ENCODE peak calls at places on chromosomes 3 and 15, in seven cellular contexts. One of them, this sample, is unnamed. For H3K4me1, the result is how much of the 10 kb centered on the place peaks cover.

GRCh38 chr3:4417449-4417848 is 49.6 kb downstream of the SUMF1 start:
- DNase-seq in body of pancreas: no peak
- DNase-seq in mammary epithelial cell: no peak
- DNase-seq in lung: no peak
- DNase-seq in breast epithelium: no peak
- DNase-seq in thyroid gland: no peak
- DNase-seq in hepatocyte: no peak
- DNase-seq in this sample: no peak

GRCh38 chr3:30691249-30691880 is 85.0 kb downstream of the TGFBR2 start:
- DNase-seq in body of pancreas: no peak
- DNase-seq in mammary epithelial cell: no peak
- DNase-seq in lung: no peak
- DNase-seq in breast epithelium: no peak
- DNase-seq in thyroid gland: peak
- DNase-seq in hepatocyte: no peak
- DNase-seq in this sample: no peak

GRCh38 chr15:48360841-48361240 is 29.6 kb downstream of the DUT start:
- DNase-seq in body of pancreas: no peak
- DNase-seq in mammary epithelial cell: peak
- DNase-seq in lung: no peak
- DNase-seq in breast epithelium: no peak
- DNase-seq in thyroid gland: no peak
- DNase-seq in hepatocyte: no peak
- DNase-seq in this sample: no peak

GRCh38 chr15:80476036-80476435 is 71.9 kb downstream of the ARNT2 start:
- DNase-seq in body of pancreas: no peak
- DNase-seq in mammary epithelial cell: no peak
- DNase-seq in lung: no peak
- DNase-seq in breast epithelium: no peak
- DNase-seq in thyroid gland: no peak
- DNase-seq in hepatocyte: no peak
- DNase-seq in this sample: no peak

GRCh38 chr3:56864886-56865527 is 63.3 kb upstream of the ARHGEF3 start:
- DNase-seq in body of pancreas: no peak
- DNase-seq in mammary epithelial cell: no peak
- DNase-seq in lung: no peak
- DNase-seq in breast epithelium: no peak
- DNase-seq in thyroid gland: no peak
- DNase-seq in hepatocyte: no peak
- DNase-seq in this sample: no peak

GRCh38 chr3:53109822-53110771 is 20.1 kb downstream of the RFT1 start:
- DNase-seq in body of pancreas: peak
- DNase-seq in mammary epithelial cell: no peak
- DNase-seq in lung: peak
- DNase-seq in breast epithelium: peak
- DNase-seq in thyroid gland: peak
- DNase-seq in hepatocyte: peak
- DNase-seq in this sample: peak

GRCh38 chr15:69782809-69783208 is 314.9 kb downstream of the TLE3 start:
- DNase-seq in body of pancreas: no peak
- DNase-seq in mammary epithelial cell: no peak
- DNase-seq in lung: no peak
- DNase-seq in breast epithelium: no peak
- DNase-seq in thyroid gland: no peak
- DNase-seq in hepatocyte: peak
- DNase-seq in this sample: no peak

GRCh38 chr15:69145694-69146492 is 14.5 kb upstream of the GLCE start:
- DNase-seq in body of pancreas: no peak
- DNase-seq in mammary epithelial cell: no peak
- DNase-seq in lung: no peak
- DNase-seq in breast epithelium: no peak
- DNase-seq in thyroid gland: no peak
- DNase-seq in hepatocyte: peak
- DNase-seq in this sample: no peak

GRCh38 chr15:62887113-62887570 is 155.4 kb upstream of the TPM1 start:
- DNase-seq in body of pancreas: no peak
- DNase-seq in mammary epithelial cell: no peak
- DNase-seq in lung: no peak
- DNase-seq in breast epithelium: no peak
- DNase-seq in thyroid gland: no peak
- DNase-seq in hepatocyte: peak
- DNase-seq in this sample: no peak

GRCh38 chr15:40845511-40846284 is 1.9 kb downstream of the SPINT1 start:
- DNase-seq in body of pancreas: peak
- DNase-seq in mammary epithelial cell: peak
- DNase-seq in lung: peak
- DNase-seq in breast epithelium: peak
- DNase-seq in thyroid gland: peak
- DNase-seq in hepatocyte: peak
- DNase-seq in this sample: no peak

GRCh38 chr15:65054333-65055200 is 9.4 kb downstream of the SLC51B start:
- DNase-seq in body of pancreas: peak
- DNase-seq in mammary epithelial cell: peak
- DNase-seq in lung: peak
- DNase-seq in breast epithelium: peak
- DNase-seq in thyroid gland: peak
- DNase-seq in hepatocyte: peak
- DNase-seq in this sample: peak

GRCh38 chr3:171676600-171677175 is 133.6 kb downstream of the PLD1 start:
- DNase-seq in body of pancreas: peak
- DNase-seq in mammary epithelial cell: no peak
- DNase-seq in lung: no peak
- DNase-seq in breast epithelium: no peak
- DNase-seq in thyroid gland: no peak
- DNase-seq in hepatocyte: peak
- DNase-seq in this sample: peak

GRCh38 chr3:102183186-102183585 is 251.6 kb upstream of the ZPLD1 start:
- DNase-seq in body of pancreas: no peak
- DNase-seq in mammary epithelial cell: no peak
- DNase-seq in lung: no peak
- DNase-seq in breast epithelium: no peak
- DNase-seq in thyroid gland: no peak
- DNase-seq in hepatocyte: no peak
- DNase-seq in this sample: no peak

GRCh38 chr3:118108769-118109168 is 925.9 kb downstream of the IGSF11 start:
- DNase-seq in body of pancreas: no peak
- DNase-seq in mammary epithelial cell: peak
- DNase-seq in lung: no peak
- DNase-seq in breast epithelium: no peak
- DNase-seq in thyroid gland: no peak
- DNase-seq in hepatocyte: no peak
- DNase-seq in this sample: no peak

GRCh38 chr3:187318819-187319616 is 27.5 kb upstream of the MASP1 start:
- DNase-seq in body of pancreas: peak
- DNase-seq in mammary epithelial cell: peak
- DNase-seq in lung: peak
- DNase-seq in breast epithelium: peak
- DNase-seq in thyroid gland: peak
- DNase-seq in hepatocyte: peak
- DNase-seq in this sample: no peak

GRCh38 chr15:38699633-38700230 is 135.1 kb upstream of the RASGRP1 start:
- DNase-seq in body of pancreas: peak
- DNase-seq in mammary epithelial cell: peak
- DNase-seq in lung: peak
- DNase-seq in breast epithelium: peak
- DNase-seq in thyroid gland: peak
- DNase-seq in hepatocyte: peak
- DNase-seq in this sample: peak

GRCh38 chr3:45798034-45798433 is 1.7 kb upstream of the SLC6A20 start:
- DNase-seq in body of pancreas: no peak
- DNase-seq in mammary epithelial cell: no peak
- DNase-seq in lung: no peak
- DNase-seq in breast epithelium: no peak
- DNase-seq in thyroid gland: no peak
- DNase-seq in hepatocyte: no peak
- DNase-seq in this sample: no peak

GRCh38 chr15:56795400-56795983 is 62.2 kb upstream of the ZNF280D start:
- DNase-seq in body of pancreas: no peak
- DNase-seq in mammary epithelial cell: no peak
- DNase-seq in lung: no peak
- DNase-seq in breast epithelium: no peak
- DNase-seq in thyroid gland: no peak
- DNase-seq in hepatocyte: no peak
- DNase-seq in this sample: peak

GRCh38 chr15:79978694-79979519 is 7.9 kb upstream of the BCL2A1 start:
- DNase-seq in body of pancreas: no peak
- DNase-seq in mammary epithelial cell: peak
- DNase-seq in lung: no peak
- DNase-seq in breast epithelium: no peak
- DNase-seq in thyroid gland: no peak
- DNase-seq in hepatocyte: peak
- DNase-seq in this sample: no peak

GRCh38 chr3:43013743-43014155 is 34.6 kb downstream of the GASK1A start:
- DNase-seq in body of pancreas: no peak
- DNase-seq in mammary epithelial cell: no peak
- DNase-seq in lung: no peak
- DNase-seq in breast epithelium: no peak
- DNase-seq in thyroid gland: no peak
- DNase-seq in hepatocyte: no peak
- DNase-seq in this sample: no peak

GRCh38 chr15:40040770-40041169 is 1.8 kb upstream of the SRP14 start:
- DNase-seq in body of pancreas: no peak
- DNase-seq in mammary epithelial cell: no peak
- DNase-seq in lung: no peak
- DNase-seq in breast epithelium: no peak
- DNase-seq in thyroid gland: no peak
- DNase-seq in hepatocyte: no peak
- DNase-seq in this sample: no peak

GRCh38 chr3:194067949-194068362 is 68.0 kb upstream of the HES1 start:
- DNase-seq in body of pancreas: no peak
- DNase-seq in mammary epithelial cell: peak
- DNase-seq in lung: no peak
- DNase-seq in breast epithelium: no peak
- DNase-seq in thyroid gland: no peak
- DNase-seq in hepatocyte: no peak
- DNase-seq in this sample: no peak

GRCh38 chr15:42036112-42036905 is 15.5 kb upstream of the PLA2G4E start:
- DNase-seq in body of pancreas: no peak
- DNase-seq in mammary epithelial cell: no peak
- DNase-seq in lung: no peak
- DNase-seq in breast epithelium: no peak
- DNase-seq in thyroid gland: no peak
- DNase-seq in hepatocyte: no peak
- DNase-seq in this sample: no peak

GRCh38 chr3:134357261-134357913 is 16.9 kb downstream of the AMOTL2 start:
- DNase-seq in body of pancreas: no peak
- DNase-seq in mammary epithelial cell: no peak
- DNase-seq in lung: no peak
- DNase-seq in breast epithelium: no peak
- DNase-seq in thyroid gland: no peak
- DNase-seq in hepatocyte: no peak
- DNase-seq in this sample: no peak

GRCh38 chr3:173663664-173664063 is 266.1 kb downstream of the NLGN1 start:
- DNase-seq in body of pancreas: no peak
- DNase-seq in mammary epithelial cell: no peak
- DNase-seq in lung: no peak
- DNase-seq in breast epithelium: no peak
- DNase-seq in thyroid gland: no peak
- DNase-seq in hepatocyte: no peak
- DNase-seq in this sample: no peak

GRCh38 chr15:95284487-95284886 is 1046.0 kb upstream of the NR2F2 start:
- DNase-seq in body of pancreas: no peak
- DNase-seq in mammary epithelial cell: no peak
- DNase-seq in lung: no peak
- DNase-seq in breast epithelium: no peak
- DNase-seq in thyroid gland: no peak
- DNase-seq in hepatocyte: no peak
- DNase-seq in this sample: no peak
- H3K27ac ChIP-seq in body of pancreas: no peak
- H3K27ac ChIP-seq in mammary epithelial cell: no peak
- H3K27ac ChIP-seq in lung: no peak
- H3K27ac ChIP-seq in breast epithelium: no peak
- H3K27ac ChIP-seq in thyroid gland: no peak
- H3K27ac ChIP-seq in hepatocyte: no peak
- H3K27ac ChIP-seq in this sample: peak

GRCh38 chr3:147411777-147412176 is 2.6 kb downstream of the ZIC1 start:
- DNase-seq in body of pancreas: no peak
- DNase-seq in mammary epithelial cell: no peak
- DNase-seq in lung: no peak
- DNase-seq in breast epithelium: no peak
- DNase-seq in thyroid gland: no peak
- DNase-seq in hepatocyte: no peak
- DNase-seq in this sample: no peak
- H3K4me3 ChIP-seq in body of pancreas: no peak
- H3K4me3 ChIP-seq in mammary epithelial cell: no peak
- H3K4me3 ChIP-seq in lung: no peak
- H3K4me3 ChIP-seq in breast epithelium: no peak
- H3K4me3 ChIP-seq in thyroid gland: no peak
- H3K4me3 ChIP-seq in hepatocyte: no peak
- H3K4me3 ChIP-seq in this sample: no peak

GRCh38 chr15:61182955-61183354 is 46.1 kb downstream of the RORA start:
- DNase-seq in body of pancreas: no peak
- DNase-seq in mammary epithelial cell: no peak
- DNase-seq in lung: no peak
- DNase-seq in breast epithelium: no peak
- DNase-seq in thyroid gland: no peak
- DNase-seq in hepatocyte: no peak
- DNase-seq in this sample: no peak
- H3K4me1 ChIP-seq in body of pancreas: under half
- H3K4me1 ChIP-seq in mammary epithelial cell: under half
- H3K4me1 ChIP-seq in lung: under half
- H3K4me1 ChIP-seq in breast epithelium: under half
- H3K4me1 ChIP-seq in thyroid gland: under half
- H3K4me1 ChIP-seq in hepatocyte: under half
- H3K4me1 ChIP-seq in this sample: under half

GRCh38 chr3:39644176-39644575 is 165.2 kb upstream of the MYRIP start:
- DNase-seq in body of pancreas: no peak
- DNase-seq in mammary epithelial cell: peak
- DNase-seq in lung: no peak
- DNase-seq in breast epithelium: no peak
- DNase-seq in thyroid gland: no peak
- DNase-seq in hepatocyte: no peak
- DNase-seq in this sample: no peak

GRCh38 chr3:39637807-39638206 is 170.3 kb downstream of the MOBP start:
- DNase-seq in body of pancreas: no peak
- DNase-seq in mammary epithelial cell: peak
- DNase-seq in lung: no peak
- DNase-seq in breast epithelium: no peak
- DNase-seq in thyroid gland: no peak
- DNase-seq in hepatocyte: peak
- DNase-seq in this sample: no peak

GRCh38 chr3:39639344-39640236 is 169.8 kb upstream of the MYRIP start:
- DNase-seq in body of pancreas: no peak
- DNase-seq in mammary epithelial cell: peak
- DNase-seq in lung: peak
- DNase-seq in breast epithelium: no peak
- DNase-seq in thyroid gland: no peak
- DNase-seq in hepatocyte: peak
- DNase-seq in this sample: no peak

GRCh38 chr3:39641210-39641718 is 168.1 kb upstream of the MYRIP start:
- DNase-seq in body of pancreas: no peak
- DNase-seq in mammary epithelial cell: no peak
- DNase-seq in lung: no peak
- DNase-seq in breast epithelium: no peak
- DNase-seq in thyroid gland: no peak
- DNase-seq in hepatocyte: no peak
- DNase-seq in this sample: no peak

DNA sequence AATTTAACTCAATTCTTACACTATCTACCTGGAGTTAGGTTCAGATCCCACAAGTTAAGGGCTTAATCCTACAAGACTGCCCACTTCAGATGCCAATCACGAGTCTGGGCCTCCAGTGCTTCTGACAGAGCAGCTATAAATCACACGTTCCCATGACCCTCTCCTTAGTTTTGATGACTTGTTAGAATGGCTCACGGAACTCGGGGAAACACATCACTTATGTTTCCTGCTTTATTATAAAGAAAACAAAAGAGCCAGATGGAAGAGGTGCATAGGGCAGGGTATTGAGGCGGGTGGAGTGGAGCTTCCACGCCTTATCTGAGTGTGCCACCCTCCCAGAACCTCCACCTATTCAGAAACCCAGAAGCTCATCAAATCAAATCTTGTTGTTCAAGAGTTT is 170.8 kb downstream of the MOBP start:
- DNase-seq in body of pancreas: no peak
- DNase-seq in mammary epithelial cell: no peak
- DNase-seq in lung: no peak
- DNase-seq in breast epithelium: no peak
- DNase-seq in thyroid gland: no peak
- DNase-seq in hepatocyte: no peak
- DNase-seq in this sample: no peak
- H3K27ac ChIP-seq in body of pancreas: no peak
- H3K27ac ChIP-seq in mammary epithelial cell: no peak
- H3K27ac ChIP-seq in lung: no peak
- H3K27ac ChIP-seq in breast epithelium: no peak
- H3K27ac ChIP-seq in thyroid gland: no peak
- H3K27ac ChIP-seq in hepatocyte: no peak
- H3K27ac ChIP-seq in this sample: no peak

This sample was measured in tibial artery.